ENCODE peak calls at places on chromosome 9, in nine cellular contexts. L is IMR-90, U is stomach, Y is esophagus squamous epithelium, F is breast epithelium, K is esophagus muscularis mucosa, V is spleen, J is upper lobe of left lung, O is sigmoid colon. W is an unnamed sample.

GRCh38 chr9:117869287-117869686 is 165.1 kb downstream of the TLR4 start:
- DNase-seq in J (no peak), U (no peak), L (no peak), Y (no peak), K (no peak), V (no peak), F (no peak), O (no peak), W (no peak)

GRCh38 chr9:132637351-132637750 is 32.4 kb downstream of the DDX31 start:
- DNase-seq in L (no peak), U (no peak), K (no peak), F (no peak), Y (no peak), J (no peak), V (no peak), O (no peak), W (no peak)

GRCh38 chr9:15135167-15135792 is 171.7 kb downstream of the TTC39B start:
- DNase-seq in V (no peak), L (peak; percentile 69), K (no peak), F (no peak), O (peak; percentile 78), J (peak; percentile 47), U (peak; percentile 51), Y (no peak), W (peak; percentile 51)

GRCh38 chr9:107638922-107639321 is 149.4 kb upstream of the KLF4 start:
- DNase-seq in V (no peak), K (no peak), O (peak; percentile 91), Y (no peak), U (peak; percentile 48), L (peak; percentile 77), J (peak; percentile 68), F (no peak), W (peak; percentile 87)

GRCh38 chr9:75418518-75418917 is 330.2 kb downstream of the OSTF1 start:
- DNase-seq in V (no peak), F (no peak), Y (no peak), L (no peak), U (no peak), O (no peak), K (no peak), J (no peak), W (no peak)

GRCh38 chr9:105006514-105006913 is 78.6 kb upstream of the ABCA1 start:
- DNase-seq in J (no peak), F (no peak), L (no peak), O (no peak), Y (no peak), K (no peak), U (no peak), V (no peak), W (no peak)

GRCh38 chr9:132488611-132489010 is 78.6 kb downstream of the CFAP77 start:
- DNase-seq in F (no peak), O (no peak), U (no peak), J (no peak), L (no peak), K (no peak), Y (no peak), V (no peak), W (no peak)

GRCh38 chr9:127796899-127797370 is 5.7 kb upstream of the FPGS start:
- DNase-seq in U (no peak), J (no peak), F (no peak), Y (no peak), V (no peak), L (peak; percentile 65), O (no peak), K (no peak), W (no peak)

GRCh38 chr9:117718085-117718484 is 13.9 kb downstream of the TLR4 start:
- DNase-seq in J (peak; percentile 39), V (no peak), O (no peak), F (no peak), Y (no peak), K (no peak), L (no peak), U (no peak), W (no peak)

GRCh38 chr9:126225611-126226609 is 100.7 kb upstream of the MVB12B start:
- DNase-seq in F (no peak), K (peak; percentile 81), L (no peak), J (no peak), V (no peak), Y (no peak), O (no peak), U (no peak), W (no peak)

GRCh38 chr9:97301974-97302373 is 5.5 kb upstream of the CCDC180 start:
- DNase-seq in L (no peak), Y (no peak), K (no peak), F (no peak), O (no peak), U (no peak), V (no peak), J (no peak), W (no peak)

GRCh38 chr9:71685988-71686387 is 82.3 kb downstream of the CEMIP2 start:
- DNase-seq in Y (no peak), O (no peak), U (no peak), L (no peak), F (no peak), J (no peak), V (no peak), K (no peak), W (no peak)

GRCh38 chr9:119289740-119290139 is 79.5 kb downstream of the BRINP1 start:
- DNase-seq in Y (no peak), L (no peak), J (peak; percentile 38), V (no peak), U (peak; percentile 33), K (no peak), O (no peak), F (no peak), W (peak; percentile 25)

DNA sequence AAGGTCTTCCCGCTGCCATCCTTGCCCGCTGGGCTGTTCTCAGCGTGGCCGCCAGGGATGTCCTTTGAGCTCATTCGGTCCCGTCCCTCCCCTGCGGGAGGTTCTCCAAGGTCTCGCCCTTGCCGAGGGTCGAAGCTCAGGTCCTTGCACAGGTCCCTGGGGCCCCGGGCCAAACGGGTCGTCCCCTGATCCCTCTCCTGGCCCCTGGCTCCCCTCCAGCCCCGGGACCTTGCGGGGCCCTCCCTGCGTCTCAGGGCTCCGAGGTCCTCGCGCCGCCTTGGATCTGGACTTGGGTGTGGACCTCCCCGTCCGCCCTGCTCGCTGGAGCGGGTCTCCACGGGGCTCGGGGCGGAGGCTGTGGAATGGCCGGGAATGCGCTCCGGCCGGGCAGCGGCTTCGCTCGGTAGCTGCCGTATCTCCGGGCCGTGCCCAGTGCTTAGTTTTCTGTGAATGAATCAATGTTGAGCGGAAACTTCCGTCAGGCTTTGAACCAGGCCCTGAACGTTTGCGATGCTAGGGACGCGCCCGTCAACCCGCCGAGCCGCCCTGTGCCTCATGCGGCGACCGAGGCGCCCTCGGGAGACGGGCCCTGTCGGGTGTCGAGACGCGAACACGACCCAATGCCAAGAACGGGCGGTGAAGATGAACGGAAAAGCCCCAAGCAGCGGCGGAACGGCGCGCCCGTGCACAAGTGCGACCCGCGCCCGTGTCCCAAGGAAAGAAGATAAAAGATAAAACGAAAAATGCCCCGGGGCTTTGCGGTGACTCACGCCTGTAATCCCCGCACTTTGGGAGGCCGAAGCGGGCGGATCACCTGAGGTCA is 779 bp downstream of the RNU6ATAC start:
- DNase-seq in Y (no peak), J (peak; percentile 72), V (peak; percentile 92), K (peak; percentile 94), F (no peak), L (peak; percentile 22), U (peak; percentile 59), O (peak; percentile 88), W (peak; percentile 60)
- TF ChIP-seq POLR2A in Y (no peak), J (no peak), V (no peak), K (no peak), F (no peak), L (no peak), U (no peak), O (no peak), W (peak; percentile 52)

GRCh38 chr9:1673300-1673699 is 341.8 kb upstream of the SMARCA2 start:
- DNase-seq in L (no peak), O (no peak), V (no peak), Y (no peak), K (no peak), U (no peak), F (no peak), J (no peak), W (no peak)

DNA sequence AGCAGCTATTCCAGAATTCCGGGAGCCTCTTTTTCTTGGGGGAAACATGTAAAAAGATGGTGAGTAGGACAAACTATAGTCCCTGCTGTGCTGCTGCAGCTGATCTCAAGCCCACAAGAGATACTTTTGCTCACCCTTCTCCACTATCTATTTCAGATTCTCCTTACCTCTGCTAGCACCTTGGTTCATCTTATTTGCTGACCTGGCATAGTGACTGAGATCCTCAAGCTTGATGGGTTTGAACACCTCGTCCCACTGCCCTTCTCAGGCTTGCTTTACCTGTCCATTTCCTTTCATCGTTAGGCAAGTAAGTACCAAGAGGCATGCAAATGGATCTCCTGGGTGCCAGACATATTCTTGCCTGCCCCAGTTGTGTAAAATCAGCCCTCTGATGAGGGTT is 338.4 kb upstream of the SMARCA2 start:
- DNase-seq in Y (no peak), J (no peak), O (no peak), U (no peak), F (no peak), L (no peak), V (no peak), K (no peak), W (no peak)
- H3K4me1 ChIP-seq in Y (no peaks in the 10 kb centered on the region), J (no peaks in the 10 kb centered on the region), O (no peaks in the 10 kb centered on the region), U (no peaks in the 10 kb centered on the region), F (no peaks in the 10 kb centered on the region), L (no peaks in the 10 kb centered on the region), V (no peaks in the 10 kb centered on the region), K (no peaks in the 10 kb centered on the region), W (no peaks in the 10 kb centered on the region)

GRCh38 chr9:100408541-100409175 is 18.3 kb upstream of the MSANTD3 start:
- DNase-seq in O (no peak), K (peak; percentile 86), Y (no peak), L (no peak), U (no peak), F (no peak), J (no peak), V (no peak), W (no peak)

GRCh38 chr9:100406962-100407361 is 20.0 kb upstream of the MSANTD3 start:
- DNase-seq in Y (no peak), U (no peak), O (no peak), L (no peak), F (no peak), K (peak; percentile 39), J (no peak), V (no peak), W (no peak)

GRCh38 chr9:100413839-100414420 is 13.0 kb upstream of the MSANTD3 start:
- DNase-seq in Y (no peak), L (no peak), U (no peak), V (no peak), K (peak; percentile 8), F (no peak), O (no peak), J (no peak), W (no peak)

GRCh38 chr9:100409176-100409556 is 17.8 kb upstream of the MSANTD3 start:
- DNase-seq in V (no peak), K (no peak), J (no peak), U (no peak), F (no peak), L (no peak), O (no peak), Y (no peak), W (no peak)

GRCh38 chr9:100411472-100412270 is 15.3 kb upstream of the MSANTD3 start:
- DNase-seq in L (peak; percentile 85), F (peak; percentile 85), Y (peak; percentile 37), U (peak; percentile 91), V (peak; percentile 95), J (peak; percentile 94), O (peak; percentile 95), K (peak; percentile 96), W (peak; percentile 95)
- TF ChIP-seq POLR2A in L (peak; percentile 32), F (no peak), Y (no peak), U (no peak), V (no peak), J (no peak), O (no peak), K (no peak), W (no peak)

GRCh38 chr9:89448381-89448780 is 49.5 kb downstream of the SEMA4D start:
- DNase-seq in K (no peak), U (no peak), J (no peak), Y (no peak), O (no peak), F (no peak), L (no peak), V (peak; percentile 77), W (no peak)
- H3K4me1 ChIP-seq in K (peaks cover 4% of the 10 kb centered on the region), U (peaks cover 28% of the 10 kb centered on the region), J (no peaks in the 10 kb centered on the region), Y (peaks cover 6% of the 10 kb centered on the region), O (no peaks in the 10 kb centered on the region), F (no peaks in the 10 kb centered on the region), L (no peaks in the 10 kb centered on the region), V (peaks cover 17% of the 10 kb centered on the region), W (no peaks in the 10 kb centered on the region)